ENCODE peak calls at places on chromosomes 3 and 15, in seven cellular contexts. Y is stimulated activated CD4-positive, alpha-beta T cell treated with anti-CD3 and anti-CD28 coated beads, Interleukin-4, amount 100 ng/mL, for 1 hour; D is thoracic aorta; G is HFF-Myc; O is progenitor cell of endocrine pancreas; V is H9; L is stimulated activated CD8-positive, alpha-beta memory T cell treated with anti-CD3 and anti-CD28 coated beads, Interleukin-7, amount 100 ng/mL, for 4 hours. Z is an unnamed sample.

GRCh38 chr15:78103406-78104118 is 11.2 kb downstream of the SH2D7 start:
- DNase-seq in V (no peak), L (peak), D (no peak), Y (peak), O (no peak), G (no peak), Z (no peak)

GRCh38 chr3:119580148-119580760 is 962 bp downstream of the ADPRH start:
- DNase-seq in O (no peak), L (no peak), G (no peak), D (no peak), Y (no peak), V (peak), Z (peak)

GRCh38 chr15:46260937-46261336 is 626.1 kb downstream of the SQOR start:
- DNase-seq in O (no peak), G (no peak), D (no peak), Y (no peak), V (peak), L (no peak), Z (peak)

GRCh38 chr15:98000249-98001203 is 40.0 kb downstream of the ARRDC4 start:
- DNase-seq in V (no peak), O (no peak), Y (no peak), L (no peak), G (peak), D (no peak), Z (no peak)

GRCh38 chr3:56019490-56019889 is 448.8 kb downstream of the ERC2 start:
- DNase-seq in O (no peak), L (no peak), G (no peak), D (no peak), Y (no peak), V (no peak), Z (no peak)

GRCh38 chr3:83453010-83453409 is 1505.8 kb upstream of the CADM2 start:
- DNase-seq in L (no peak), Y (no peak), V (no peak), G (no peak), O (no peak), D (no peak), Z (no peak)

GRCh38 chr15:81002254-81003022 is 1.7 kb downstream of the TLNRD1 start:
- DNase-seq in V (peak), D (no peak), Y (no peak), L (no peak), G (no peak), O (no peak), Z (peak)

GRCh38 chr15:89740137-89740536 is 10.9 kb downstream of the MESP1 start:
- DNase-seq in Y (peak), L (peak), O (peak), G (peak), V (peak), D (no peak), Z (peak)

GRCh38 chr3:194136519-194137313 is 768 bp downstream of the HES1 start:
- DNase-seq in V (peak), G (no peak), L (no peak), Y (peak), O (no peak), D (peak), Z (peak)

GRCh38 chr15:72344602-72345001 is 24.6 kb upstream of the CELF6 start:
- DNase-seq in D (no peak), V (no peak), G (no peak), O (no peak), L (no peak), Y (no peak), Z (no peak)

GRCh38 chr3:175861916-175862315 is 1002.8 kb downstream of the NAALADL2 start:
- DNase-seq in D (no peak), O (no peak), V (no peak), L (no peak), G (no peak), Y (no peak), Z (no peak)

GRCh38 chr3:168102735-168103410 is 7.1 kb upstream of the GOLIM4 start:
- DNase-seq in O (no peak), V (no peak), D (no peak), L (no peak), G (no peak), Y (no peak), Z (no peak)

GRCh38 chr15:88376574-88377174 is 90.5 kb downstream of the MRPL46 start:
- DNase-seq in G (no peak), Y (no peak), D (no peak), V (no peak), O (no peak), L (no peak), Z (no peak)

GRCh38 chr3:78957456-78957855 is 810.3 kb downstream of the ROBO1 start:
- DNase-seq in L (no peak), Y (no peak), D (no peak), O (no peak), G (no peak), V (no peak), Z (peak)

GRCh38 chr3:114646521-114646920 is 352.7 kb downstream of the TIGIT start:
- DNase-seq in V (no peak), L (no peak), D (no peak), G (no peak), Y (no peak), O (no peak), Z (no peak)

GRCh38 chr3:191070201-191070600 is 128.8 kb upstream of the OSTN start:
- DNase-seq in G (no peak), L (no peak), D (no peak), V (no peak), O (no peak), Y (no peak), Z (no peak)

GRCh38 chr3:130857336-130858026 is 36.4 kb upstream of the ATP2C1 start:
- DNase-seq in G (no peak), O (no peak), Y (no peak), D (no peak), V (no peak), L (no peak), Z (no peak)

GRCh38 chr15:54187325-54187724 is 209.1 kb downstream of the UNC13C start:
- DNase-seq in D (no peak), L (no peak), G (no peak), V (no peak), Y (no peak), O (no peak), Z (no peak)

GRCh38 chr3:193975072-193975535 is 160.8 kb upstream of the HES1 start:
- DNase-seq in L (no peak), G (no peak), D (no peak), O (no peak), Y (no peak), V (peak), Z (peak)

GRCh38 chr15:62269504-62269903 is 104.4 kb upstream of the C2CD4B start:
- DNase-seq in O (no peak), L (no peak), Y (no peak), V (no peak), G (no peak), D (no peak), Z (peak)

GRCh38 chr15:66907826-66908502 is 157.4 kb upstream of the SMAD3 start:
- DNase-seq in O (no peak), L (no peak), Y (no peak), D (no peak), G (no peak), V (peak), Z (no peak)

GRCh38 chr3:178562143-178562868 is 26.1 kb downstream of the KCNMB2 start:
- DNase-seq in G (peak), D (no peak), O (no peak), V (no peak), L (no peak), Y (no peak), Z (peak)

GRCh38 chr15:99618941-99619411 is 53.2 kb downstream of the MEF2A start:
- DNase-seq in L (no peak), G (no peak), V (peak), D (no peak), O (no peak), Y (no peak), Z (peak)

GRCh38 chr3:31853580-31853979 is 127.5 kb downstream of the OSBPL10 start:
- DNase-seq in Y (no peak), G (no peak), D (no peak), V (no peak), L (no peak), O (no peak), Z (no peak)

GRCh38 chr3:146750196-146750595 is 145.1 kb upstream of the PLSCR5 start:
- DNase-seq in D (no peak), O (no peak), Y (no peak), V (no peak), G (peak), L (no peak), Z (no peak)

GRCh38 chr15:62962101-62962995 is 80.2 kb upstream of the TPM1 start:
- DNase-seq in D (no peak), L (no peak), G (no peak), O (no peak), V (no peak), Y (no peak), Z (no peak)

GRCh38 chr3:124234852-124235252 is 242.9 kb upstream of the ROPN1 start:
- DNase-seq in D (no peak), G (no peak), V (no peak), L (no peak), O (no peak), Y (no peak), Z (no peak)

GRCh38 chr3:71269896-71270295 is 313.6 kb downstream of the FOXP1 start:
- DNase-seq in G (no peak), V (no peak), L (no peak), O (no peak), D (no peak), Y (no peak), Z (no peak)

GRCh38 chr3:156459434-156459833 is 95.5 kb downstream of the SSR3 start:
- DNase-seq in Y (no peak), G (no peak), L (no peak), V (no peak), D (no peak), O (no peak), Z (no peak)

GRCh38 chr15:73972984-73973682 is 19.0 kb downstream of the STOML1 start:
- DNase-seq in G (peak), L (peak), V (peak), O (peak), Y (peak), D (no peak), Z (peak)

GRCh38 chr3:61009025-61009424 is 242.2 kb downstream of the FHIT start:
- DNase-seq in V (no peak), D (no peak), G (no peak), L (no peak), Y (no peak), O (no peak), Z (peak)

GRCh38 chr3:45760878-45761711 is 35.2 kb downstream of the SLC6A20 start:
- DNase-seq in D (no peak), Y (peak), V (peak), L (peak), O (no peak), G (peak), Z (peak)

GRCh38 chr3:127069814-127070440 is 87.0 kb downstream of the PLXNA1 start:
- DNase-seq in O (no peak), Y (no peak), G (no peak), D (no peak), V (no peak), L (no peak), Z (no peak)

Z was measured in mesendoderm.